ENCODE peak calls at places on chromosomes 3 and 15, in six cellular contexts. B, Q, H, E, X and R are unnamed samples. For H3K4me1, the result is how much of the 10 kb centered on the place peaks cover.

GRCh38 chr3:98513136-98513535 is 9.6 kb downstream of the CLDND1 start:
- DNase-seq in B (no peak), Q (peak), H (no peak), E (no peak), X (peak), R (peak)

GRCh38 chr3:56135941-56136340 is 332.3 kb downstream of the ERC2 start:
- DNase-seq in B (no peak), Q (no peak), H (no peak), E (no peak), X (no peak), R (no peak)

GRCh38 chr3:154758109-154758868 is 321.8 kb upstream of the MME start:
- DNase-seq in B (no peak), Q (peak), H (no peak), E (peak), X (peak), R (no peak)

GRCh38 chr3:86175051-86175536 is 815.9 kb downstream of the VGLL3 start:
- DNase-seq in B (no peak), Q (no peak), H (peak), E (peak), X (no peak), R (no peak)

GRCh38 chr3:71466483-71466882 is 117.0 kb downstream of the FOXP1 start:
- DNase-seq in B (no peak), Q (no peak), H (no peak), E (no peak), X (no peak), R (no peak)

GRCh38 chr15:101159096-101159935 is 92.5 kb downstream of the CHSY1 start:
- DNase-seq in B (no peak), Q (no peak), H (no peak), E (no peak), X (no peak), R (no peak)

GRCh38 chr3:126104742-126105605 is 21.1 kb upstream of the SLC41A3 start:
- DNase-seq in B (no peak), Q (no peak), H (no peak), E (no peak), X (no peak), R (no peak)

GRCh38 chr3:61387817-61388216 is 136.6 kb upstream of the FHIT start:
- DNase-seq in B (no peak), Q (no peak), H (no peak), E (peak), X (no peak), R (peak)

GRCh38 chr15:90213123-90213817 is 12.1 kb downstream of the SEMA4B start:
- DNase-seq in B (no peak), Q (no peak), H (no peak), E (peak), X (no peak), R (peak)

GRCh38 chr3:38168151-38168987 is 3.0 kb downstream of the OXSR1 start:
- DNase-seq in B (no peak), Q (peak), H (no peak), E (no peak), X (peak), R (no peak)

GRCh38 chr3:156983559-156983958 is 157.4 kb downstream of the LEKR1 start:
- DNase-seq in B (no peak), Q (no peak), H (peak), E (peak), X (no peak), R (no peak)

GRCh38 chr3:149592758-149593240 is 65.0 kb downstream of the WWTR1 start:
- DNase-seq in B (no peak), Q (no peak), H (no peak), E (no peak), X (no peak), R (no peak)

GRCh38 chr3:136463170-136463569 is 213.0 kb downstream of the PCCB start:
- DNase-seq in B (no peak), Q (no peak), H (no peak), E (no peak), X (no peak), R (no peak)

GRCh38 chr15:28456476-28457395 is 76.0 kb downstream of the GOLGA8G start:
- DNase-seq in B (no peak), Q (peak), H (no peak), E (no peak), X (no peak), R (peak)

GRCh38 chr3:73766599-73767378 is 142.0 kb upstream of the PDZRN3 start:
- DNase-seq in B (no peak), Q (peak), H (no peak), E (no peak), X (peak), R (no peak)

GRCh38 chr3:192482809-192483208 is 244.5 kb downstream of the FGF12 start:
- DNase-seq in B (no peak), Q (no peak), H (no peak), E (no peak), X (no peak), R (no peak)

GRCh38 chr15:69034352-69034751 is 19.9 kb downstream of the NOX5 start:
- DNase-seq in B (no peak), Q (peak), H (no peak), E (no peak), X (peak), R (no peak)

GRCh38 chr3:108780235-108780634 is 23.0 kb upstream of the RETNLB start:
- DNase-seq in B (no peak), Q (no peak), H (no peak), E (peak), X (no peak), R (no peak)

GRCh38 chr3:16322189-16322588 is 57.2 kb downstream of the OXNAD1 start:
- DNase-seq in B (no peak), Q (no peak), H (no peak), E (no peak), X (no peak), R (no peak)

GRCh38 chr3:132342183-132342582 is 25.0 kb downstream of the ACP3 start:
- DNase-seq in B (no peak), Q (no peak), H (no peak), E (peak), X (no peak), R (no peak)

GRCh38 chr3:112769624-112770023 is 77.0 kb downstream of the CD200R1L start:
- DNase-seq in B (no peak), Q (peak), H (no peak), E (no peak), X (no peak), R (no peak)

GRCh38 chr3:143998266-143998665 is 26.6 kb downstream of the DIPK2A start:
- DNase-seq in B (no peak), Q (peak), H (no peak), E (no peak), X (peak), R (peak)

GRCh38 chr3:43742935-43743334 is 52.2 kb downstream of the ABHD5 start:
- DNase-seq in B (no peak), Q (peak), H (no peak), E (no peak), X (peak), R (peak)

GRCh38 chr3:157872902-157873301 is 233.3 kb downstream of the SHOX2 start:
- DNase-seq in B (no peak), Q (no peak), H (no peak), E (no peak), X (no peak), R (no peak)

GRCh38 chr3:51828297-51828696 is 33.1 kb upstream of the IQCF2 start:
- DNase-seq in B (no peak), Q (no peak), H (no peak), E (no peak), X (no peak), R (no peak)

GRCh38 chr3:55494976-55495375 is 7.9 kb upstream of the WNT5A start:
- DNase-seq in B (no peak), Q (no peak), H (no peak), E (no peak), X (no peak), R (peak)

GRCh38 chr15:48112242-48112641 is 8.5 kb upstream of the SLC24A5 start:
- DNase-seq in B (peak), Q (peak), H (peak), E (peak), X (peak), R (no peak)

GRCh38 chr3:110576962-110577361 is 494.7 kb upstream of the NECTIN3 start:
- DNase-seq in B (peak), Q (peak), H (peak), E (peak), X (peak), R (no peak)

GRCh38 chr3:56928379-56929068 is 126.8 kb upstream of the ARHGEF3 start:
- DNase-seq in B (no peak), Q (no peak), H (no peak), E (peak), X (no peak), R (peak)

GRCh38 chr3:150956376-150956775 is 16.2 kb downstream of the CLRN1 start:
- DNase-seq in B (no peak), Q (peak), H (no peak), E (peak), X (peak), R (peak)

GRCh38 chr3:149421764-149422163 is 44.3 kb upstream of the TM4SF1 start:
- DNase-seq in B (no peak), Q (no peak), H (no peak), E (no peak), X (no peak), R (no peak)

GRCh38 chr3:31028766-31029165 is 134.3 kb upstream of the GADL1 start:
- DNase-seq in B (no peak), Q (no peak), H (no peak), E (no peak), X (no peak), R (no peak)

DNA sequence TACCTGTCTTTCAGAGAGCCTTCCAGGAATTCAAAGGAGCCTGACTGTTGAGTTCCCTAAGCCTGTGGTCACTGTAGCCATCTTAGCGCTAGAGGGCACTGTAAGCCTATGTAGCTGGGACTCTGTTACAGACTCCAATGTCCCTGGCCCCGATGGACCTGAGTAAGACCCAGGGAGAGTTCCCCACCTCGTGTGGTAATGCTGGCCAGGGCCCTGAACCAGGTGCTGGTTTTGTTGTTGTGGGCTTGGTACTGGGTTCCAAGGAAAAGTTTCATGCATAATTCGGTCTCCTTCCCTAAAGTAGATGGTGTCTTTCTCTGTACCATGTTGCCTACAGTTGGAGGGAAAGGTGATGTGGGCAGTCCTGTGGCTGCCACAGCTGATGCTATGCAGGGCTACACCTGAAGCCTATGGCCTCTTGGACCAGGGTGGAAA is 32.4 kb downstream of the CDAN1 start:
- DNase-seq in B (peak), Q (peak), H (peak), E (peak), X (peak), R (peak)
- H3K23ac ChIP-seq in B (no peak), Q (no peak), H (no peak), E (no peak), X (no peak), R (no peak)

DNA sequence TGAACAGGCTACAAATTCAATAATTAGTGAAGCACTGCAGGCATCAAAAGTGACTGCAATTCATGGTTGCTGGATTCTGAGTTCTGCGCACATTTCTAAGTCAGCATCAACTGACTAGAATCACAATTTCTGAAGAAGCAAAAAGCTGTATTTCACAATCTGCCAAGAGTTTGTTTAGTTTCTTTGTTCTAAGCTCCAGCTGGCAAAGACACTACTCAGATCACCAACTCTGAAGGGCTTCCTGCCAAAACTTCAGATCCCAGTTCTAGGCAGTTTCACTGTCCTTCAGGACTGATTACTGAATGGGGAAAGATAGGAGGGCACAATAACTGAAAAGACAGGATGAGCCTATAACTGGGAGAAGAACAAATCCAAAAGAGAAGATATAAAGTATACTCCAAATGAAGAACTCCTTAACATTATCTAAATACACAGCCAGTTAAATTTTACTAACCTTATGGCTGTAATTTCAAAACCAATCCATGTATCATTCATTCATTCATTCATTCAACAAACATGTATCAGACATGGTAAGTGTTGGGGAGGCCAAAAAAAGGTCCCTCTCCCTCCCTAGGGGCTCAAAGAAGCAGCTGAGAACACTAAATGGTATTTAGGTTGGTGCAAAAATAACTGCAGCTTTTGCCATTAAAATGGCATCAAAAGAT is 17.1 kb downstream of the TJP1 start:
- DNase-seq in B (no peak), Q (peak), H (no peak), E (no peak), X (peak), R (no peak)
- H3K4me1 ChIP-seq in B (under half), Q (under half), H (under half), E (under half), X (under half), R (under half)

GRCh38 chr3:174302746-174303315 is 556.3 kb upstream of the NAALADL2 start:
- DNase-seq in B (no peak), Q (no peak), H (no peak), E (no peak), X (no peak), R (peak)

GRCh38 chr3:174308761-174309160 is 550.4 kb upstream of the NAALADL2 start:
- DNase-seq in B (no peak), Q (no peak), H (no peak), E (no peak), X (no peak), R (no peak)

GRCh38 chr3:174303911-174304541 is 555.1 kb upstream of the NAALADL2 start:
- DNase-seq in B (no peak), Q (no peak), H (no peak), E (no peak), X (no peak), R (no peak)
- H3K23ac ChIP-seq in B (no peak), Q (no peak), H (no peak), E (no peak), X (no peak), R (no peak)

GRCh38 chr3:58215317-58216025 is 4.7 kb upstream of the DNASE1L3 start:
- DNase-seq in B (no peak), Q (no peak), H (no peak), E (no peak), X (no peak), R (no peak)
- H3K4me1 ChIP-seq in B (under half), Q (under half), H (under half), E (under half), X (under half), R (under half)

GRCh38 chr3:23894166-23895061 is 22.4 kb downstream of the NKIRAS1 start:
- DNase-seq in B (no peak), Q (no peak), H (no peak), E (no peak), X (no peak), R (no peak)
- H3K23ac ChIP-seq in B (no peak), Q (no peak), H (no peak), E (no peak), X (no peak), R (no peak)

GRCh38 chr3:181618260-181618659 is 93.5 kb upstream of the SOX2 start:
- DNase-seq in B (no peak), Q (no peak), H (no peak), E (no peak), X (no peak), R (no peak)
- H3K4me1 ChIP-seq in B (under half), Q (under half), H (under half), E (under half), X (under half), R (under half)

GRCh38 chr3:176920806-176921205 is 276.5 kb downstream of the TBL1XR1 start:
- DNase-seq in B (no peak), Q (peak), H (no peak), E (no peak), X (no peak), R (no peak)

GRCh38 chr3:176919836-176920760 is 277.2 kb downstream of the TBL1XR1 start:
- DNase-seq in B (no peak), Q (peak), H (no peak), E (no peak), X (peak), R (peak)

GRCh38 chr3:176914764-176915163 is 282.5 kb downstream of the TBL1XR1 start:
- DNase-seq in B (no peak), Q (no peak), H (no peak), E (peak), X (no peak), R (no peak)

GRCh38 chr3:176916777-176917176 is 280.5 kb downstream of the TBL1XR1 start:
- DNase-seq in B (no peak), Q (no peak), H (peak), E (peak), X (no peak), R (peak)
- H3K23ac ChIP-seq in B (no peak), Q (no peak), H (no peak), E (no peak), X (no peak), R (no peak)